ENCODE peak calls at places on chromosomes 4 and X, in nine cellular contexts. E is hepatocyte; Y is suprapubic skin; G is thyroid gland; U is neuronal stem cell; J is CD8-positive, alpha-beta memory T cell; W is upper lobe of left lung; P is spleen; X is right atrium auricular region. S is an unnamed sample.

GRCh38 chr4:125085-125820 is 952 bp downstream of the ZNF718 start:
- DNase-seq in J (no peak), W (peak; percentile 73), Y (no peak), X (peak; percentile 59), E (peak; percentile 79), P (peak; percentile 89), U (peak; percentile 17), G (peak; percentile 74), S (peak; percentile 73)

GRCh38 chr4:184262901-184263300 is 45.2 kb upstream of the ENPP6 start:
- DNase-seq in E (no peak), U (no peak), X (no peak), P (no peak), W (no peak), G (no peak), Y (no peak), J (no peak), S (no peak)

GRCh38 chr4:93776386-93777080 is 52.0 kb upstream of the ATOH1 start:
- DNase-seq in Y (no peak), X (no peak), J (no peak), P (no peak), U (no peak), G (no peak), W (no peak), E (no peak), S (peak; percentile 45)

GRCh38 chr4:168942985-168943384 is 67.1 kb downstream of the CBR4 start:
- DNase-seq in P (no peak), E (no peak), X (no peak), J (no peak), U (no peak), G (no peak), W (no peak), Y (no peak), S (no peak)

GRCh38 chrX:41382699-41383645 is 49.0 kb downstream of the DDX3X start:
- DNase-seq in W (peak; percentile 24), P (no peak), X (no peak), E (peak; percentile 56), Y (no peak), U (no peak), J (peak; percentile 13), G (no peak), S (peak; percentile 50)

GRCh38 chrX:19545651-19546050 is 30.3 kb upstream of the MAP3K15 start:
- DNase-seq in J (no peak), P (no peak), U (no peak), W (no peak), X (no peak), E (no peak), G (no peak), Y (no peak), S (no peak)

GRCh38 chrX:625137-625691 is 5.4 kb upstream of the SHOX start:
- DNase-seq in Y (no peak), U (no peak), G (no peak), W (no peak), E (no peak), X (no peak), P (no peak), J (no peak), S (no peak)

GRCh38 chr4:112144546-112145325 is 518 bp upstream of the FAM241A start:
- DNase-seq in Y (no peak), U (no peak), P (peak; percentile 82), X (no peak), E (no peak), J (no peak), W (no peak), G (peak; percentile 15), S (no peak)

GRCh38 chr4:52823478-52824092 is 38.5 kb upstream of the RASL11B start:
- DNase-seq in W (no peak), G (no peak), J (no peak), Y (no peak), X (no peak), P (no peak), U (no peak), E (no peak), S (no peak)

DNA sequence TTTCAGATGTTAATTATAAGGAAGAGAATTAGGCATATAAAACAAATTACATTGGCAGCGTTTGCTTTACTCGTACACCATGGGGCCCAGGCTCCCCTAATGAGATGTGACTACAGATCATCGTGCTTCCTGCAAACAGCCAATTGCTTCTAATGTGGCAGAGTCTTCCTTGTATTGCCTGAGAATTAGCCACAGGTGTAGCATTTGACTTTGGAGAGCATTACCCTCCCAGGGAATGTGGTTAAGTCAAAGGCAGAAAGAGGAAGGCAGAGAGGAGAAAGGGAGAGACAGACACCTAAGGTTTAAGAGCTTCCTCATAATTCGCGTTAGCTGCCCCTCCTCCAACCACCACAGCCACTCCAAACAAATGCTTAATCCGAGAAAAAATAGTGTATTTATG is 97.0 kb downstream of the MID1IP1 start:
- DNase-seq in G (no peak), E (no peak), U (no peak), W (no peak), J (no peak), P (no peak), Y (no peak), X (no peak), S (no peak)
- H3K27ac ChIP-seq in G (no peak overlapping the region), E (no peak overlapping the region), U (no peak overlapping the region), W (no peak overlapping the region), J (no peak overlapping the region), P (no peak overlapping the region), Y (no peak overlapping the region), X (no peak overlapping the region), S (no peak overlapping the region)

DNA sequence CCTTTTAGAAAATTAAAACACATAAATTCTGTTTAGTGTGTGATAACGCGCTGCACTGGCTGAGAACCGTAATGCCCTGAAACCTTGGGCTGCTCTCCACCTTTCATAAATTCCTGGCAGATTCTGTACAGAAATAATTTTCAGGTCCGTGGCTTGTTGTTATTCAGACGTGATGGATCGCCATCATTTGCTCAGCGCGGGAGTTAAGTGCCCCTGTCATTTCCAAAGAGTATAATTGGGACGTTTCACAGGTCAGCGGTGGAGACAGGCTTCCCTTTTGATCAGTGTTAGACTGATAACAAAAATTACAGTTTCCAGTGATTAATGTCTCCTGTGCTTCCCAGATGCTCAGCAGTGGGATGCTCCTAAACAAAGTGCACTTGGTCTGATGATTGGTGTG is 16.5 kb downstream of the UVSSA start:
- DNase-seq in Y (no peak), U (no peak), J (no peak), P (no peak), W (no peak), G (no peak), X (no peak), E (no peak), S (no peak)
- H3K36me3 ChIP-seq in Y (peaks cover 42% of the 10 kb centered on the region), U (peaks cover 15% of the 10 kb centered on the region), J (no peaks in the 10 kb centered on the region), P (peaks cover 91% of the 10 kb centered on the region), W (peaks cover 24% of the 10 kb centered on the region), G (no peaks in the 10 kb centered on the region), X (peaks cover 5% of the 10 kb centered on the region), E (no peaks in the 10 kb centered on the region), S (no peaks in the 10 kb centered on the region)

GRCh38 chr4:57034571-57034970 is 55.9 kb downstream of the POLR2B start:
- DNase-seq in J (no peak), E (no peak), U (no peak), W (no peak), Y (no peak), P (no peak), G (no peak), X (no peak), S (no peak)

GRCh38 chr4:57040510-57040909 is 61.8 kb downstream of the POLR2B start:
- DNase-seq in G (no peak), X (no peak), W (no peak), Y (no peak), E (no peak), U (no peak), J (no peak), P (no peak), S (no peak)

GRCh38 chr4:57039345-57039744 is 60.6 kb downstream of the POLR2B start:
- DNase-seq in G (no peak), U (no peak), J (no peak), E (no peak), Y (no peak), W (no peak), P (no peak), X (no peak), S (no peak)

GRCh38 chr4:57043304-57044251 is 64.9 kb downstream of the POLR2B start:
- DNase-seq in X (no peak), Y (no peak), E (no peak), U (no peak), P (no peak), G (no peak), W (no peak), J (no peak), S (no peak)

GRCh38 chr4:57037982-57038604 is 59.4 kb downstream of the POLR2B start:
- DNase-seq in E (peak; percentile 79), U (peak; percentile 44), G (peak; percentile 70), X (no peak), P (peak; percentile 79), Y (no peak), J (no peak), W (peak; percentile 57), S (peak; percentile 85)
- H3K27ac ChIP-seq in E (no peak overlapping the region), U (no peak overlapping the region), G (no peak overlapping the region), X (peak overlapping the region; percentile 1), P (no peak overlapping the region), Y (no peak overlapping the region), J (no peak overlapping the region), W (no peak overlapping the region), S (no peak overlapping the region)

GRCh38 chr4:56187601-56188177 is 199.6 kb downstream of the AASDH start:
- DNase-seq in E (peak; percentile 23), X (no peak), U (no peak), Y (no peak), J (no peak), W (no peak), G (no peak), P (no peak), S (peak; percentile 61)

GRCh38 chr4:56182356-56182755 is 204.9 kb downstream of the AASDH start:
- DNase-seq in U (no peak), E (no peak), W (no peak), Y (no peak), G (no peak), X (no peak), P (no peak), J (no peak), S (no peak)

GRCh38 chr4:56184214-56184613 is 203.1 kb downstream of the AASDH start:
- DNase-seq in J (no peak), X (no peak), G (no peak), U (no peak), E (no peak), W (no peak), P (no peak), Y (no peak), S (no peak)

GRCh38 chr4:56183344-56183959 is 203.8 kb downstream of the AASDH start:
- DNase-seq in W (no peak), P (no peak), J (no peak), U (no peak), X (no peak), E (no peak), G (no peak), Y (no peak), S (no peak)

DNA sequence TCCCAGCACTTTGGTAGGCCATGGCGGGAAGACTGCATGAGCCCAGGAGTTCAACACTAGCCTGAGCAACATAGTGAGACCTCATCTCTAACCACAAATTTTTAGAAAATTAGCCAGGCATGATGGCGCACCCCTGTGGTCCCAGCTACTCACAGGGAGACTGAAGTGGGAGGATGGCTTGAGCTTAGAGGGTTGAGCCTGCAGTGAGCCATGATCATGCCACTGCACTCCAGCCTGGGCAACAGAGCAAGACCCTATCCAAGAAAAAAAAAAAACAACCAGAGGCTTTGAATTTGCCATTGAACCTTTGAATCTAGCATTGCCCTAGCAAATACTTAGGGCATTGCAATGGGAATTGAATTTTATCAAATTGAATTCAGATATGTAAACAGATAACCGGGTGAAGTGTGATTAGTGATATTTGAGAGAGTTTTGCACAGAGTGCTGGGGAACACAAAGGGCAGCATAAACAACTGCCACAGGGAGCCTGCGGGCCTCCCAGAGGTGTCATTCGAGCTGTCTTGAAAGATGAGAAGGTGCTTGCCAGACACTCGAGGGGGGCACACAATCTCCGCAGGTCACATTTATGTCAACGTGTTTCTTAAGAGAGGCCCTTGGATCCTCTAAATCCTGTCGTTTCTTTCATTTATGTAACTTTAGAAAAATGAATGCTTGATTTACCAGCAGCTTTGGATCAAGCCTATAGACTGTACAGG is 200.3 kb downstream of the AASDH start:
- DNase-seq in W (no peak), G (no peak), E (no peak), J (no peak), P (no peak), U (no peak), X (no peak), Y (no peak), S (no peak)
- H3K36me3 ChIP-seq in W (no peaks in the 10 kb centered on the region), G (no peaks in the 10 kb centered on the region), E (no peaks in the 10 kb centered on the region), J (no peaks in the 10 kb centered on the region), P (no peaks in the 10 kb centered on the region), U (peaks cover 37% of the 10 kb centered on the region), X (no peaks in the 10 kb centered on the region), Y (no peaks in the 10 kb centered on the region), S (no peaks in the 10 kb centered on the region)